ENCODE peak calls at places on chromosomes 7 and 10, in six cellular contexts. G, O, U, P, A and F are unnamed samples.

GRCh38 chr7:150556521-150557138 is 10.6 kb upstream of the GIMAP4 start:
- DNase-seq in O (no peak), U (no peak), A (no peak), P (no peak), G (no peak), F (no peak)

GRCh38 chr7:1898628-1899185 is 228.6 kb downstream of the ELFN1 start:
- DNase-seq in O (no peak), U (no peak), A (no peak), G (no peak), P (no peak), F (no peak)

GRCh38 chr10:36608866-36609265 is 516.5 kb upstream of the ANKRD30A start:
- DNase-seq in U (no peak), G (no peak), P (no peak), O (no peak), A (no peak), F (peak)

GRCh38 chr10:11145498-11145855 is 127.8 kb downstream of the CELF2 start:
- DNase-seq in O (peak), G (peak), P (peak), A (no peak), U (peak), F (no peak)

GRCh38 chr7:27174077-27175004 is at the start of gene HOXA10:
- DNase-seq in P (peak), U (peak), G (peak), O (no peak), A (no peak), F (no peak)

GRCh38 chr10:86363833-86364511 is 2.6 kb downstream of the GRID1 start:
- DNase-seq in U (peak), G (peak), A (no peak), O (no peak), P (no peak), F (no peak)

GRCh38 chr7:11193131-11193867 is 219.6 kb downstream of the PHF14 start:
- DNase-seq in G (no peak), A (no peak), U (no peak), O (no peak), P (peak), F (no peak)

GRCh38 chr7:130894146-130895005 is 160.4 kb upstream of the KLF14 start:
- DNase-seq in U (no peak), G (no peak), O (peak), A (peak), P (peak), F (peak)

GRCh38 chr7:6242561-6242960 is 29.9 kb downstream of the CYTH3 start:
- DNase-seq in O (no peak), G (no peak), A (no peak), P (no peak), U (no peak), F (peak)

GRCh38 chr7:30709549-30709948 is 27.3 kb upstream of the CRHR2 start:
- DNase-seq in O (no peak), A (no peak), G (no peak), P (no peak), U (peak), F (no peak)

GRCh38 chr10:5746197-5746596 is 61.6 kb downstream of the TASOR2 start:
- DNase-seq in G (no peak), P (no peak), U (no peak), O (no peak), A (no peak), F (no peak)

GRCh38 chr7:155975490-155975889 is 163.2 kb upstream of the SHH start:
- DNase-seq in O (no peak), U (peak), G (no peak), P (peak), A (no peak), F (no peak)

GRCh38 chr10:80522756-80523363 is 14.8 kb upstream of the SH2D4B start:
- DNase-seq in O (no peak), G (no peak), P (no peak), A (no peak), U (no peak), F (no peak)

GRCh38 chr7:70285176-70285575 is 686.9 kb downstream of the AUTS2 start:
- DNase-seq in O (no peak), G (no peak), U (no peak), A (no peak), P (no peak), F (no peak)

GRCh38 chr7:12694817-12695216 is 7.4 kb downstream of the ARL4A start:
- DNase-seq in A (no peak), G (no peak), P (no peak), U (no peak), O (no peak), F (no peak)

GRCh38 chr10:45819552-45819951 is 27.7 kb downstream of the AGAP4 start:
- DNase-seq in P (no peak), O (no peak), A (no peak), U (no peak), G (no peak), F (no peak)

GRCh38 chr7:93758621-93759020 is 131.9 kb downstream of the TFPI2 start:
- DNase-seq in G (no peak), U (no peak), P (no peak), A (no peak), O (no peak), F (no peak)

GRCh38 chr10:71314028-71314693 is 4.9 kb upstream of the SLC29A3 start:
- DNase-seq in A (peak), P (peak), U (no peak), G (peak), O (peak), F (peak)

GRCh38 chr10:60003709-60004191 is 97.4 kb upstream of the CCDC6 start:
- DNase-seq in U (no peak), O (no peak), A (no peak), G (no peak), P (no peak), F (no peak)

GRCh38 chr10:31677198-31678138 is 251.2 kb downstream of the ARHGAP12 start:
- DNase-seq in P (no peak), O (no peak), G (no peak), A (no peak), U (no peak), F (no peak)

GRCh38 chr7:27169658-27170493 is 4.2 kb downstream of the HOXA10 start:
- DNase-seq in G (no peak), P (no peak), O (no peak), A (no peak), U (peak), F (no peak)

GRCh38 chr7:83040454-83040853 is 122.2 kb downstream of the PCLO start:
- DNase-seq in O (no peak), U (no peak), G (peak), A (no peak), P (no peak), F (no peak)

GRCh38 chr10:67837519-67838314 is at the start of gene DNAJC12:
- DNase-seq in O (no peak), G (peak), P (no peak), U (no peak), A (peak), F (peak)

DNA sequence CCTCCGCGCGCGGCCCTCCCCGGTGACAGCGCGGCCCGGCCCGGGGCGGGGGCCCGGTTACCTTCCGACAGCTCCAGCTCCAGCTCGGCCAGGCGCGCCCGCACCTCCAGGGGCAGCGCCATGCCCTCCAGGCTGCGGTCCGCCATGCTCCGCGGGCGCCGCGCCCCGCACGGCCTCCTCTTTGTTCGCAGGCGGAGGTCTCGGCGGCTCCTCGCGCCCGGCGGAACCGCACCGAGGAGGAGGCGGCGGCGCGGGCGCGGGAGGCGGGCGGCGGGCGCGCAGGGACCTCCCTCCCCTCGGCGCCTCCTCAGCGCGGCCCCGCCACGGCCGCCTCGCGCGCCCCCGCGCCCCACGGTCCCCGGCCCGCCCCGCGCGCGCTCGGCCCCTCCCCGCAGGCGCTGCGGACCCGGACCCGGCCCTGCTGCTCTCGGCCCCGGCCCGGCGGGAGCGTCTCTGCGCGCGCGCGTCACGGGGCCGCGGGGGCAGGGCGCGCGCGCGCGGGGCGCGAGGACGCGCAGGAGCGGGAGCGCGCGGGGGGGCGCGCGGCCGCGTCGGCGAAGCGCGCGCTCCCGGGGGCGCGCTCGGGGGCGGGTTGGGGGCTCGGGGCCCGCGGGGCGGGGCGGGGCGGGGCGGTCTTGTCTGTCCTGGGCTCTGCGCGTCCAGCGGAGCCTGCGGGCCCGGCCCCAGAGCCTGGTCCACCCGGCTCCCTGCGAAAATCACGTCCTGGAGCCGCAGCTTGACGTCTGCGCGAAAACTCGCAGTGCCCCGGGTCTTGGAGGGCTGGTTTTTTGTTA is at the start of gene DIP2C:
- DNase-seq in G (no peak), O (peak), U (no peak), A (peak), P (peak), F (peak)
- TF ChIP-seq POLR2A in G (no peak), O (peak), U (no peak), A (no peak), P (no peak), F (peak)

DNA sequence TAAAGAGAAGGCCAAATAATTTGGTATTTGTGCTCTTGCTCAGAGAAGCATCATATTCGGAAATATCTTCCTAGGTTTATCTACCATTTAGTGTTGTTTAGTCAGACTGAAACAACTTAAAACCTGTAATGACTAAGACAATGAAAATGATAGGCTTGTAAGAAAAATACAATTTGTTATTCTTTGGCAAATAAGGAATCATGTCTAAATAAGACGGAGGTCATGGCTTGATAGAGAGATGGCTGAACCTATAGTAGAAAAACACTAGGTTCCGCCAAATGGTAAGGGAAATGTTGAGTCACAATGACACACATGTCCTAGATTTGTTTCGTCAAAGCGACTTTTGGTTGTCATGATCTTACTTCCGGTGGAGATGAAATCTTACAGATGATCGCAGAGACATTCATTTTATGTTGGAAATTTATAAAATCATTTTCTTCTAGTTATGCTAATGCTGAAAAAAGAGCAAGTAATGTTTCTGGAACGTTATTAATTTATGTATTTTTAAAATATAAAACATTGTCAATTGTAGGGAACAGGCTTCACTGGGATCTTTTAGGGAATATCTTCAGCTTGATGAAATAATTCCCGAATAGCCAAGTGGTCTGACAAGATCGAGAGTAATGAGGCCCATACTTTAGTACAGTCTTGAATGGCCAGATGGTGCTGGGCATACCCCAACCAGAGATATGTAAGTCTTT is 1.0 kb downstream of the SRGN start:
- DNase-seq in G (peak), O (no peak), P (no peak), A (no peak), U (no peak), F (peak)
- TF ChIP-seq POLR2A in G (peak), O (no peak), P (no peak), A (no peak), U (no peak), F (no peak)

GRCh38 chr10:21526184-21526951 is 886 bp upstream of the SKIDA1 start:
- DNase-seq in P (peak), G (peak), U (peak), A (no peak), O (peak), F (peak)
- TF ChIP-seq POLR2A in P (no peak), G (no peak), U (no peak), A (peak), O (peak), F (no peak)

DNA sequence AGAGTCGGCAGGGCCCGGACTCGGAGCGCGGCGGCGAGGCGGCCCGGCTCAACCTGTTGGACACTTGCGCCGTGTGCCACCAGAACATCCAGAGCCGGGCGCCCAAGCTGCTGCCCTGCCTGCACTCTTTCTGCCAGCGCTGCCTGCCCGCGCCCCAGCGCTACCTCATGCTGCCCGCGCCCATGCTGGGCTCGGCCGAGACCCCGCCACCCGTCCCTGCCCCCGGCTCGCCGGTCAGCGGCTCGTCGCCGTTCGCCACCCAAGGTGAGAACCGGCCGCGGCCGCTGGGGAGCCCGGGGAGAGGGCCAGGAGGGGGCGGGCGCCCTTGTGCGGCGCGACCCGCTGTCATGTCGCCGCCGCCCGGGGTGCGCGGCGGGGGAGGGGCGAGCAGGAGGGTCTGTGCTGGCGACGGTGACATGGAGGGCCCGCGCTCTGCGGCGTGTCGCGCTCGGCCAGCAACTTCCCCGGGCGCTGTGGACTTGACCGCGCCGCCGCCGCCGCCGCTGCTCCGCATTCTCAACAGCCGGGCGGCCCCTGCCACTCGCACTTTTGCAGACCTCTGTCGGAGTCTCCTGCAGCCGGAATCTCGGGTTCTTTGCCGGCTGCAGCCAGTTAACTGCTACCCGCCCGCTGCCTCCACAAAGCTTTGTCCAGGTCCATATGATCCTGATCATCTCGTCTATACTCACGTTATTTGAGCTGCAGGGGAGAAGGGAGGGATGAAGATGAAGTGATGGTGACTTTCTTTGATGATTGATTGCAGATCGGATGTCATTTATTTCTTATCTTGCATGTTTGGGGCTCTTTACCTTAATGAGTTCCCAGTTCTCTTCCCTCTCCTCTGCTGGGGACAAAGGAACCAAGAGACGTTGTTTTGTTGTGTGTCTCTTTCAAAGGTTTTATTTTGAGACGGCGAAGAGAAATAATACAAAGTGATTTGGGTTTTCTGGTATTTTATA is 869 bp downstream of the TRIM24 start:
- DNase-seq in P (peak), G (peak), A (no peak), O (peak), U (no peak), F (peak)
- TF ChIP-seq POLR2A in P (no peak), G (no peak), A (no peak), O (no peak), U (no peak), F (no peak)

GRCh38 chr7:140082770-140083169 is 20.0 kb upstream of the PARP12 start:
- DNase-seq in P (no peak), A (no peak), U (no peak), O (no peak), G (peak), F (no peak)

GRCh38 chr7:140081774-140082425 is 19.1 kb upstream of the PARP12 start:
- DNase-seq in P (no peak), O (no peak), A (no peak), U (no peak), G (peak), F (no peak)

GRCh38 chr7:140085447-140085846 is 22.7 kb upstream of the PARP12 start:
- DNase-seq in P (no peak), U (no peak), O (no peak), G (no peak), A (no peak), F (no peak)

GRCh38 chr7:140084142-140084655 is 21.4 kb upstream of the PARP12 start:
- DNase-seq in G (peak), U (no peak), P (no peak), A (no peak), O (no peak), F (no peak)

DNA sequence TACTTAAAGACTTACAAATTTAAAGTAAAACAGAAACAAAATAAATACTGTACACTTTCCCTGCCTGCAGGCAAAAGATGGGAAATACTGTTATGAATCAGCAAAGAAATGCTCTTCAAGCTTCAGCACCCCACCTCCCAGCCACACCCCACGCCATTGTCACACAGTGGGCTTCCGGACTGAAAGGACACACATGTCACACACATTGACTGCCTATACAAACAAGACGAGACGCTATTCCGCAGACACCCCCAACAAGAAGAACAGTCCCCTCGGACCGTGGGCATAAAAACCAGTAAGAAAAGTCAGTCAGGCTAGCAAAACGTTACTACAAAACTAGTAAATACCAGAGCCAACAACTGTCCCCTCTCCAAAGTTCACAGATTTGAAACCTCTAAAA is 22.2 kb upstream of the PARP12 start:
- DNase-seq in A (no peak), U (peak), G (peak), O (no peak), P (no peak), F (no peak)
- TF ChIP-seq POLR2A in A (no peak), U (no peak), G (no peak), O (no peak), P (no peak), F (no peak)

GRCh38 chr10:7891634-7892033 is 73.3 kb downstream of the TAF3 start:
- DNase-seq in G (no peak), O (no peak), A (no peak), U (no peak), P (no peak), F (peak)
- TF ChIP-seq POLR2A in G (no peak), O (no peak), A (no peak), U (no peak), P (no peak), F (no peak)

DNA sequence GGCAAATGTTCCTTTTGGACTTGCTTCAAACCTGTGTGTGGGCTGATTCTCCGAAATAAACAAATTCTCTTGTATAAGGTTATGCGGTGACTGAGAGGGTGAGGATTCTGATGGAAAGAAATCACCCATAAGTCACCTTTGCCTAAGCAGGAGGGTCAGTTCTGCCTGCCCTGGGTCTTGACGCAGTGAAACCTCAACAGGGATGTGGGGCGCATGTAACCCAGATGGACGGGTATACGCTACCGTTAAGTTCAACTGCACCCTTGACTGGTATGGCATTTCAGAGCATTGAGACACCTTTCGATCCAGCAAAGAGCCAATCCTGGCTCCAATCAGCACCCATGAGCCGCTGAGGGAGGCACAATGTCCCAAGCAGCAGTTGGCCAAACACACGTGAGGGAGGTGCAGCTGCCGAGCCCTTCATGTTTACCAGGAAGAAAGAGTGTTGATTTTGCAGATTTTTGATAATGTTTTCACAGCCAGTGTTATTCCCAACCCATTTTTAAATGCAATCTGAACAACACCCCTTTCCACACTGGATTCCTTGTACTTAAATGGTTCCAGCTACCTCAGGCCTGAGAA is 48.1 kb downstream of the SORBS1 start:
- DNase-seq in A (no peak), U (no peak), P (peak), G (no peak), O (no peak), F (no peak)
- TF ChIP-seq POLR2A in A (no peak), U (no peak), P (no peak), G (no peak), O (no peak), F (no peak)

GRCh38 chr10:26624017-26624416 is 73.5 kb upstream of the PDSS1 start:
- DNase-seq in G (no peak), O (no peak), U (no peak), A (no peak), P (no peak), F (no peak)
- TF ChIP-seq POLR2A in G (no peak), O (no peak), U (no peak), A (no peak), P (no peak), F (no peak)

GRCh38 chr7:51081270-51081890 is 235.2 kb downstream of the COBL start:
- DNase-seq in U (no peak), G (no peak), O (no peak), A (no peak), P (no peak), F (no peak)
- TF ChIP-seq POLR2A in U (no peak), G (no peak), O (no peak), A (no peak), P (no peak), F (no peak)